ENCODE peak calls at places on chromosomes 13 and 19, in six cellular contexts. N, T, R, H, P and Z are unnamed samples.

GRCh38 chr13:67069117-67069767 is 160.9 kb downstream of the PCDH9 start:
- DNase-seq in N (no peak), T (no peak), R (no peak), H (no peak), P (no peak), Z (no peak)

GRCh38 chr13:88031980-88032562 is 360.9 kb downstream of the SLITRK5 start:
- DNase-seq in N (no peak), T (no peak), R (no peak), H (no peak), P (no peak), Z (no peak)

GRCh38 chr13:27960362-27961226 is 8.5 kb downstream of the CDX2 start:
- DNase-seq in N (peak), T (no peak), R (no peak), H (no peak), P (peak), Z (peak)

GRCh38 chr19:42303101-42303464 is 659 bp upstream of the PAFAH1B3 start:
- DNase-seq in N (no peak), T (no peak), R (no peak), H (no peak), P (no peak), Z (no peak)

GRCh38 chr13:93450226-93450625 is 223.6 kb downstream of the GPC6 start:
- DNase-seq in N (no peak), T (no peak), R (no peak), H (no peak), P (no peak), Z (no peak)

GRCh38 chr19:14117668-14118164 is at the start of gene PRKACA:
- DNase-seq in N (peak), T (peak), R (peak), H (peak), P (peak), Z (peak)

GRCh38 chr19:15452111-15453047 is 2.6 kb upstream of the WIZ start:
- DNase-seq in N (peak), T (peak), R (peak), H (peak), P (peak), Z (peak)

GRCh38 chr13:66430266-66430665 is 799.9 kb downstream of the PCDH9 start:
- DNase-seq in N (no peak), T (no peak), R (no peak), H (no peak), P (no peak), Z (no peak)

GRCh38 chr19:15276620-15277019 is 44.4 kb upstream of the EPHX3 start:
- DNase-seq in N (no peak), T (no peak), R (no peak), H (no peak), P (no peak), Z (peak)

GRCh38 chr13:77853701-77854100 is 64.9 kb downstream of the EDNRB start:
- DNase-seq in N (no peak), T (no peak), R (no peak), H (no peak), P (no peak), Z (no peak)

GRCh38 chr13:28297341-28297740 is 159.0 kb downstream of the PAN3 start:
- DNase-seq in N (no peak), T (no peak), R (no peak), H (no peak), P (no peak), Z (no peak)

GRCh38 chr13:112905990-112906641 is 62.9 kb upstream of the MCF2L start:
- DNase-seq in N (no peak), T (no peak), R (no peak), H (no peak), P (no peak), Z (no peak)

GRCh38 chr19:7902796-7903243 is 857 bp upstream of the MAP2K7 start:
- DNase-seq in N (peak), T (no peak), R (peak), H (no peak), P (no peak), Z (no peak)

GRCh38 chr19:55441319-55441691 is 1.8 kb downstream of the SHISA7 start:
- DNase-seq in N (no peak), T (no peak), R (no peak), H (no peak), P (no peak), Z (no peak)

GRCh38 chr19:18743281-18743825 is 47.8 kb downstream of the COMP start:
- DNase-seq in N (peak), T (no peak), R (peak), H (peak), P (no peak), Z (peak)

GRCh38 chr13:45325806-45326205 is 15.2 kb downstream of the TPT1 start:
- DNase-seq in N (no peak), T (no peak), R (no peak), H (peak), P (no peak), Z (no peak)

GRCh38 chr13:77429320-77430142 is 102.6 kb upstream of the MYCBP2 start:
- DNase-seq in N (no peak), T (no peak), R (no peak), H (no peak), P (no peak), Z (no peak)

GRCh38 chr13:30192320-30193093 is 114.8 kb downstream of the KATNAL1 start:
- DNase-seq in N (no peak), T (no peak), R (no peak), H (no peak), P (no peak), Z (no peak)

GRCh38 chr19:47428177-47428894 is 9.0 kb upstream of the MEIS3 start:
- DNase-seq in N (peak), T (peak), R (peak), H (peak), P (no peak), Z (peak)

GRCh38 chr19:27974082-27974513 is 1238.9 kb downstream of the UQCRFS1 start:
- DNase-seq in N (peak), T (no peak), R (no peak), H (no peak), P (no peak), Z (peak)

GRCh38 chr13:73262862-73263627 is 204.2 kb downstream of the KLF5 start:
- DNase-seq in N (no peak), T (no peak), R (no peak), H (no peak), P (no peak), Z (no peak)

GRCh38 chr13:72853000-72853399 is 71.1 kb downstream of the PIBF1 start:
- DNase-seq in N (no peak), T (no peak), R (no peak), H (no peak), P (no peak), Z (peak)

GRCh38 chr19:13838943-13839192 is 38.1 kb upstream of the NANOS3 start:
- DNase-seq in N (no peak), T (no peak), R (peak), H (no peak), P (no peak), Z (peak)

GRCh38 chr13:44748439-44748838 is 172.3 kb upstream of the TSC22D1 start:
- DNase-seq in N (peak), T (no peak), R (no peak), H (no peak), P (no peak), Z (no peak)

GRCh38 chr13:30376426-30377311 is 45.6 kb upstream of the UBE2L5 start:
- DNase-seq in N (peak), T (peak), R (no peak), H (no peak), P (peak), Z (no peak)

GRCh38 chr13:106568225-106569003 is 477 bp upstream of the ARGLU1 start:
- DNase-seq in N (no peak), T (no peak), R (no peak), H (no peak), P (no peak), Z (peak)

GRCh38 chr13:108859202-108860012 is 230.0 kb downstream of the MYO16 start:
- DNase-seq in N (no peak), T (no peak), R (no peak), H (no peak), P (no peak), Z (no peak)

GRCh38 chr13:21670883-21671792 is at the start of gene FGF9:
- DNase-seq in N (peak), T (peak), R (peak), H (peak), P (peak), Z (peak)
- TF ChIP-seq POLR2A in N (peak), T (no peak), R (peak), H (no peak), P (no peak), Z (no peak)

GRCh38 chr13:86848716-86849115 is 822.5 kb upstream of the SLITRK5 start:
- DNase-seq in N (no peak), T (no peak), R (no peak), H (no peak), P (no peak), Z (no peak)
- TF ChIP-seq POLR2A in N (no peak), T (no peak), R (no peak), H (no peak), P (no peak), Z (no peak)

GRCh38 chr19:48637948-48638830 is 1.0 kb upstream of the DBP start:
- DNase-seq in N (peak), T (peak), R (peak), H (peak), P (peak), Z (peak)
- TF ChIP-seq POLR2A in N (peak), T (no peak), R (no peak), H (no peak), P (peak), Z (no peak)

DNA sequence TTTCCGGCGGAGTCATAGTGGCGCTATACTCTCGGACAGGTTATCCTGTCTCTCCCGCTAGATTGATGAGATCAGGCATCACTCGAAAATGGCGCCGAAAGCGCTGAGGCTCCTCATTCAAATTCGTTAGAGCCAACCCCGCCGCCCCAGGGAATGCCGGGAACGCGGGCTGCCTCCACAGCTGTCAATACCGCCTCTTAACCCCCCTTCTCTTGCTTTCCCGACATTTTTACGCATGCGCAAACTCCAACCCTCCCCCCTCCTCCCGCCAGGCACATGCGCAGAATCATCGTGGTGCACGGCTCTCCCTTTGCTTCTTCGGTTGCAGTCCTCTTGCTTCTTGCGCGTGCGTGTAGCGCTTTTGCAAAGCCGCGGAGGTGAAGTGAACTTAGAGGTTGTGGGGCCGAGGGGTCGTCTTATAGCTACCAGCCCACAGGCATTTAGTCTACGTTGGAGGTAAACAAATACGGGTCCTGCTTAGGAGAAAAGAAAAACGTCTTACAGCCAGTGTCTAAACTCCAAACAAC is 66.7 kb downstream of the KCNRG start:
- DNase-seq in N (peak), T (peak), R (peak), H (peak), P (peak), Z (peak)
- TF ChIP-seq POLR2A in N (peak), T (peak), R (peak), H (peak), P (peak), Z (peak)

GRCh38 chr19:10085641-10086031 is 481 bp upstream of the SHFL start:
- DNase-seq in N (no peak), T (no peak), R (no peak), H (no peak), P (no peak), Z (peak)
- TF ChIP-seq POLR2A in N (no peak), T (no peak), R (no peak), H (no peak), P (no peak), Z (no peak)

GRCh38 chr13:99527346-99527745 is 26.1 kb downstream of the TM9SF2 start:
- DNase-seq in N (no peak), T (no peak), R (no peak), H (no peak), P (no peak), Z (no peak)
- TF ChIP-seq POLR2A in N (no peak), T (no peak), R (no peak), H (no peak), P (no peak), Z (no peak)

GRCh38 chr19:1875646-1876493 is 9.4 kb downstream of the ABHD17A start:
- DNase-seq in N (peak), T (peak), R (peak), H (peak), P (peak), Z (peak)
- TF ChIP-seq POLR2A in N (peak), T (peak), R (peak), H (peak), P (peak), Z (peak)